ENCODE peak calls at places on chromosomes 3 and 15, in seven cellular contexts. B is HCT116, Q is SK-N-SH, H is K562, O is HepG2, E is H1, V is GM12878. L is an unnamed sample.

GRCh38 chr15:81284256-81285031 is 39.5 kb downstream of the STARD5 start:
- DNase-seq in B (no peak), Q (no peak), H (no peak), O (no peak), E (no peak), V (no peak), L (no peak)

GRCh38 chr3:58691997-58692396 is 25.4 kb upstream of the FAM3D start:
- DNase-seq in B (peak; percentile 41), Q (no peak), H (no peak), O (no peak), E (no peak), V (no peak), L (peak; percentile 43)

GRCh38 chr15:25233766-25234350 is 205.0 kb downstream of the UBE3A start:
- DNase-seq in B (no peak), Q (no peak), H (no peak), O (no peak), E (no peak), V (no peak), L (no peak)

GRCh38 chr15:74032606-74033561 is 38.4 kb downstream of the PML start:
- DNase-seq in B (no peak), Q (no peak), H (no peak), O (no peak), E (no peak), V (no peak), L (no peak)

GRCh38 chr3:178560759-178561158 is 24.5 kb downstream of the KCNMB2 start:
- DNase-seq in B (no peak), Q (no peak), H (no peak), O (no peak), E (no peak), V (no peak), L (no peak)

GRCh38 chr15:96878129-96878528 is 547.6 kb downstream of the NR2F2 start:
- DNase-seq in B (no peak), Q (no peak), H (no peak), O (no peak), E (no peak), V (no peak), L (no peak)

GRCh38 chr15:29014493-29014892 is 128.7 kb downstream of the APBA2 start:
- DNase-seq in B (no peak), Q (no peak), H (no peak), O (no peak), E (no peak), V (no peak), L (no peak)

GRCh38 chr3:139353920-139354556 is 10.2 kb downstream of the MRPS22 start:
- DNase-seq in B (peak; percentile 60), Q (peak; percentile 53), H (peak; percentile 60), O (peak; percentile 62), E (no peak), V (no peak), L (peak; percentile 82)

GRCh38 chr3:189841474-189842205 is 210.5 kb downstream of the TP63 start:
- DNase-seq in B (no peak), Q (no peak), H (no peak), O (no peak), E (no peak), V (no peak), L (no peak)

GRCh38 chr3:189836795-189837194 is 205.6 kb downstream of the TP63 start:
- DNase-seq in B (no peak), Q (no peak), H (no peak), O (no peak), E (no peak), V (no peak), L (no peak)

GRCh38 chr3:189838291-189838690 is 207.1 kb downstream of the TP63 start:
- DNase-seq in B (no peak), Q (no peak), H (no peak), O (no peak), E (no peak), V (no peak), L (no peak)

GRCh38 chr3:189842681-189843602 is 211.8 kb downstream of the TP63 start:
- DNase-seq in B (no peak), Q (no peak), H (no peak), O (no peak), E (no peak), V (no peak), L (no peak)

DNA sequence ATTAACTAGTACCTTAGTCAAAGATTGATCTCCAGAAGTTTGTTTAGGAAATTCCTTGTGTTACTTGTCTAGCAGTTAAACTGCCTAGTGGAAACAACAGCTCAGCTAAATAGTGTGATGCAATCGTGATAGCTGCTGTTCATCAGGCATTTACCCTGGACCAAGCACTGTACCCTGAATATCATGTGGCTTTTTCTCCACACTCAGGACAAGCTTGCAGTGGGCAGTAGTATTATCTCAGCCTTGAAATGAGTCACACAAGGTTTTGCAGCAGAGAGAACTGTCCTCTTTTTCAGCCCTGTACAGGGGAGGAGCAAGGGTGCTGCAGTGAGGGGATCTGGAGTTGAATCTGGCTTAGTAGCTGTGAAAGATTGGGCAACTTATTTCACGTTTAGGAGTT is 208.4 kb downstream of the TP63 start:
- DNase-seq in B (no peak), Q (no peak), H (no peak), O (no peak), E (no peak), V (no peak), L (no peak)
- TF ChIP-seq JUND in B (no peak), Q (no peak), H (no peak), O (no peak), E (no peak), V (no peak), L (no peak)

GRCh38 chr3:143832433-143832832 is 15.8 kb downstream of the SLC9A9 start:
- DNase-seq in B (no peak), Q (no peak), H (no peak), O (no peak), E (no peak), V (no peak), L (no peak)

GRCh38 chr3:143831998-143832397 is 16.3 kb downstream of the SLC9A9 start:
- DNase-seq in B (no peak), Q (no peak), H (no peak), O (no peak), E (no peak), V (no peak), L (no peak)

GRCh38 chr3:143831208-143831607 is 17.1 kb downstream of the SLC9A9 start:
- DNase-seq in B (no peak), Q (no peak), H (no peak), O (no peak), E (no peak), V (no peak), L (no peak)

GRCh38 chr3:143827425-143827824 is 20.8 kb downstream of the SLC9A9 start:
- DNase-seq in B (no peak), Q (no peak), H (no peak), O (no peak), E (no peak), V (no peak), L (no peak)

DNA sequence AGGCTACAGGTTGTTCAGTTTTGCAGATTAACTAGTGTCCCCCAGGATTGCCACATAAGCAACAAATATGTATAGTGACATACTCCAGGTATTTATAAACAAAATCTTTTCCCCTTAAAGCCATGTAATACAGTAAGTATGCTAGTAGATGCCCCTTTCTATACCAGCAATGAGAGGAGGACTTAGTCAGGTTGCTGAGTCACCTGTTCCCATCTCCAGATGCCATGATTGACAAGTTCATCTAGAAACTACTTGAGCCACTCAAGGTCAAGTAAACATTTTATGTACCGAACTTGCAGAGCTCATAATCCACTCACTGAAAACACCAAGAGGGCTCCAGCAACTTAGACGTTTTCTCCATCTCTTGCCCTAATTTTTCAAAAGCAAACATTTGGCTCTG is 18.2 kb downstream of the SLC9A9 start:
- DNase-seq in B (no peak), Q (no peak), H (no peak), O (no peak), E (no peak), V (no peak), L (no peak)
- TF ChIP-seq JUND in B (no peak), Q (no peak), H (no peak), O (no peak), E (no peak), V (no peak), L (no peak)

DNA sequence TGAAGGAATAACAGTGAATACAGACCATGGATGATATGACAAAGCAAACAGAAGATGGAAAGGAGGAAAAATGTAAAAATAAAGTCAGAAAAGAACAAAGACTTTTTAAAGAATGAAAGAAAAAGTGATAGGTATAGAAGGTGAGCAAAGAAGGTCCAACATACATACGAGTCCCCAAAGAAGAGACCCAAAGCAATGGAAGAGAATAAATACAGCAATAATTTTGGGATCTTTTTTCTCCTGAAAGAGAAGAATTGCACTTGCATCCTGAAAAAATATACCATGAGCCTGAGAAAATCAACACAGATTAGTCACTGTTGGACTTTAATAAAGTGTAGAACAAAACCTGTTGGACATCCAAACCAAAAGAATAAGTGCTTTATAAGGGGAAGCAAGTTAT is 85.3 kb upstream of the SLC6A1 start:
- DNase-seq in B (peak; percentile 6), Q (no peak), H (no peak), O (no peak), E (no peak), V (no peak), L (peak; percentile 3)
- TF ChIP-seq JUND in B (no peak), Q (no peak), H (no peak), O (no peak), E (no peak), V (no peak), L (no peak)

GRCh38 chr3:56858331-56858730 is 56.6 kb upstream of the ARHGEF3 start:
- DNase-seq in B (no peak), Q (no peak), H (no peak), O (peak; percentile 25), E (no peak), V (no peak), L (no peak)
- TF ChIP-seq JUND in B (no peak), Q (no peak), H (no peak), O (no peak), E (no peak), V (no peak), L (no peak)

GRCh38 chr3:155442066-155442465 is 148.6 kb upstream of the STRIT1 start:
- DNase-seq in B (no peak), Q (no peak), H (no peak), O (no peak), E (no peak), V (no peak), L (no peak)
- TF ChIP-seq JUND in B (no peak), Q (no peak), H (no peak), O (no peak), E (no peak), V (no peak), L (no peak)

DNA sequence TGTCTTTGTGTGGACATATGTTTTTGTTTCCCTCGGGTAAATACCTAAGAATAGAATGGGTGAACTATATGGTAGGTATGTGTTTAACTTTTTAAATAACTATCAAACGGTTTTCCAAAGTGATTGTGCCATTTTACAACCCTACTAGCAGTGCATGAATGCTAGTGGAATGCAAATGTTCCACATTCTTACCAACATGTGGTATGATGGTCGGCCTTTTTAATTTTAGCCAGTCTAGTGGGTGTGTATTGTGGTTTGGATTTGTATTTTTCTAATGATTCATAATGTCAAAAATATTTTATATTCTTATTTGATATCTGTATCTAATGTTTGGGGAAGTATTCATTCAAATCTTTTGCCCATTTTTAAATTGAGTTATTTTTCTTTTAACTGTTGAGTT is 68.2 kb upstream of the SMAD3 start:
- DNase-seq in B (no peak), Q (no peak), H (no peak), O (no peak), E (no peak), V (no peak), L (no peak)
- TF ChIP-seq JUND in B (no peak), Q (peak; percentile 83), H (no peak), O (no peak), E (no peak), V (no peak), L (no peak)

GRCh38 chr3:67335813-67336212 is 318.6 kb downstream of the SUCLG2 start:
- DNase-seq in B (no peak), Q (no peak), H (no peak), O (no peak), E (no peak), V (no peak), L (no peak)
- TF ChIP-seq JUND in B (no peak), Q (no peak), H (no peak), O (no peak), E (no peak), V (no peak), L (no peak)

GRCh38 chr3:9193633-9194032 is 55.8 kb downstream of the SRGAP3 start:
- DNase-seq in B (no peak), Q (no peak), H (no peak), O (no peak), E (no peak), V (no peak), L (no peak)
- TF ChIP-seq JUND in B (no peak), Q (no peak), H (no peak), O (no peak), E (no peak), V (no peak), L (no peak)

L was measured in T47D.